ENCODE peak calls at places on chromosomes 3 and 15, in ten cellular contexts. B is mucosa of descending colon, H is IMR-90, F is A549, Q is tibial nerve, E is cardiac fibroblast, Y is HL-60, Z is transverse colon, L is RWPE2, P is stomach. J is an unnamed sample.

GRCh38 chr3:179432021-179432420 is 19.2 kb downstream of the GNB4 start:
- DNase-seq in H (no peak), Z (no peak), P (no peak), L (no peak), B (peak; percentile 14), Q (no peak), F (no peak), Y (peak; percentile 52), E (no peak), J (no peak)

GRCh38 chr3:71998995-71999673 is 214.2 kb upstream of the PROK2 start:
- DNase-seq in H (peak; percentile 89), Y (no peak), Z (no peak), E (peak; percentile 98), L (no peak), F (no peak), Q (no peak), B (no peak), P (no peak), J (no peak)

GRCh38 chr3:79369306-79369705 is 398.5 kb downstream of the ROBO1 start:
- DNase-seq in H (peak; percentile 43), L (no peak), Z (no peak), Q (no peak), B (no peak), E (peak; percentile 50), P (no peak), F (no peak), Y (no peak), J (no peak)

GRCh38 chr3:134327594-134327975 is 46.7 kb downstream of the AMOTL2 start:
- DNase-seq in L (peak; percentile 96), Z (no peak), F (peak; percentile 85), P (no peak), E (peak; percentile 96), H (peak; percentile 83), B (no peak), Y (no peak), Q (no peak), J (no peak)

GRCh38 chr3:36408146-36408545 is 27.8 kb downstream of the STAC start:
- DNase-seq in Q (no peak), H (no peak), F (no peak), Y (no peak), E (peak; percentile 5), B (no peak), P (no peak), L (no peak), Z (no peak), J (no peak)

GRCh38 chr3:136720091-136720490 is 32.1 kb downstream of the STAG1 start:
- DNase-seq in Q (no peak), F (no peak), L (no peak), Z (no peak), P (no peak), H (no peak), Y (no peak), E (no peak), B (no peak), J (no peak)

GRCh38 chr3:195522254-195523023 is 20.7 kb downstream of the PPP1R2 start:
- DNase-seq in Y (no peak), E (peak; percentile 59), Z (no peak), Q (no peak), L (no peak), F (peak; percentile 13), H (peak; percentile 35), P (no peak), B (no peak), J (no peak)

GRCh38 chr3:101828289-101828688 is 21.0 kb upstream of the NFKBIZ start:
- DNase-seq in Q (no peak), P (no peak), L (no peak), E (peak; percentile 33), B (no peak), Z (no peak), F (no peak), H (no peak), Y (no peak), J (no peak)

GRCh38 chr3:179676081-179676480 is 23.2 kb downstream of the USP13 start:
- DNase-seq in F (no peak), Q (no peak), Y (no peak), L (no peak), P (no peak), Z (no peak), H (no peak), B (no peak), E (no peak), J (no peak)

GRCh38 chr3:150371741-150372254 is 36.3 kb upstream of the TSC22D2 start:
- DNase-seq in L (no peak), H (peak; percentile 99), P (peak; percentile 43), B (peak; percentile 76), Z (peak; percentile 44), Q (no peak), F (peak; percentile 97), Y (no peak), E (peak; percentile 100), J (peak; percentile 100)

DNA sequence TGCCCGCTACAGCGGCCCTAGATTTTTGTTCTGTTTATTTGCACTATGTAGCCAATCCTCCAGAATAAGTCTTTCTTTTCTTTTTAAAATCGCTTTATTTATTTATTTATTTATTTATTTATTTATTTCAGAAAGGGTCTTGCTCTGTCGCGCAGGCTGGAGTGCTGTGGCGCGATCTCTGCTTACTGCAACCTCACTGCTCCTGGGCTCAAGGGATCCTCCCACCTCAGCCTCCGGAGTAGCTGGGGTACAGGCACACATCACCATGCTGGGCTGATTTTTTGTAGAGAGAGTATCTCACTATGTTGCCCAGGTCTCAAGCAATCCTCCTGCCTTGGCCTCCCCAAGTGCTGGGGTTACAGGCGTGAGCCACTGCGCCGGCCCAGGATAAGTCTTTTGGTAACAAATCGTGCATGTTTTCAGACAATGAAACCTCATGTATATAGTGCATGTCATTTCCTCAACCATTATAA is 333 bp upstream of the MTFMT start:
- DNase-seq in P (no peak), B (no peak), Z (no peak), L (no peak), E (no peak), F (no peak), Q (no peak), H (no peak), Y (no peak), J (no peak)
- H3K4me3 ChIP-seq in P (peak overlapping the region; percentile 95), B (peak overlapping the region; percentile 82), Z (peak overlapping the region; percentile 94), L (peak overlapping the region; percentile 60), E (no peak overlapping the region), F (peak overlapping the region; percentile 73), Q (peak overlapping the region; percentile 94), H (peak overlapping the region; percentile 81), Y (no peak overlapping the region), J (no peak overlapping the region)

DNA sequence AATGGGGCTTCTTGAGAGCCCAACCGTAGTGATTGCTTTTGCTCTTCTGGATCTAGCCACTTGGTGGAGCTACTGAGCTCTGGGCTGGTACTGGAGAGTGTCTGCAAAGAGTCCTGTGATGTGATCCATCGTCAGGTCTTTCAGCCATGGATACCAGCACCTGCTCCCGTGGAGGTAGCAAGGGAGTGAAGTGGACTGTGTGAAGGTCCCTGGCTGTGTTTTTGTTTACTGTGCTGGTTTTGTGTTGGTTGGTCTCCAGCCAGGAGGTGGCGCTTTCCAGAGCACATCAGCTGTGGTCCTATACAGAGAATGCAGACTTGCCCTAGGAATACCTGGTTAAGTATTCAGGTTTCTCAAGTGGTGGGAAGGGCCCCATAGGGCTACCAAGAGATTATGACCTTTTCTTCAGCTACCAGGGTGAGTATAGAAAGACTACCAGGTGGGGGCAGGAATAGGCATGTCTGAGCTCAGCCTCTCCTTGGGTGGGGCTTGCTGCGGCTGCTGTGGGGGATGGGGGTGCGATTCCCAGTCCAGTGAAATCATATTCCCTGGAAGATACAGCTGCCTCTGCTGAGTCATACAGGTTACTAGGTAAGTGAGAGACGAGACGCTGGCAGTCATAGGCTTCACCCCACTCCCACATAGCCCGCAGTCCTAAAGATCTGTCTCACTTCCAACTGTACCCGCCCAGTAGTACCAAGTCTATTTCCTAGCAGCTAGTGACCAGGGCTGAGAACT is 733.7 kb downstream of the ZNF385D start:
- DNase-seq in H (no peak), B (no peak), L (peak; percentile 89), Q (no peak), F (peak; percentile 17), E (peak; percentile 1), P (no peak), Y (no peak), Z (no peak), J (no peak)
- TF ChIP-seq CTCF in H (no peak), B (no peak), L (peak; percentile 56), Q (no peak), F (no peak), E (peak; percentile 10), P (no peak), Y (no peak), Z (no peak), J (peak; percentile 36)

DNA sequence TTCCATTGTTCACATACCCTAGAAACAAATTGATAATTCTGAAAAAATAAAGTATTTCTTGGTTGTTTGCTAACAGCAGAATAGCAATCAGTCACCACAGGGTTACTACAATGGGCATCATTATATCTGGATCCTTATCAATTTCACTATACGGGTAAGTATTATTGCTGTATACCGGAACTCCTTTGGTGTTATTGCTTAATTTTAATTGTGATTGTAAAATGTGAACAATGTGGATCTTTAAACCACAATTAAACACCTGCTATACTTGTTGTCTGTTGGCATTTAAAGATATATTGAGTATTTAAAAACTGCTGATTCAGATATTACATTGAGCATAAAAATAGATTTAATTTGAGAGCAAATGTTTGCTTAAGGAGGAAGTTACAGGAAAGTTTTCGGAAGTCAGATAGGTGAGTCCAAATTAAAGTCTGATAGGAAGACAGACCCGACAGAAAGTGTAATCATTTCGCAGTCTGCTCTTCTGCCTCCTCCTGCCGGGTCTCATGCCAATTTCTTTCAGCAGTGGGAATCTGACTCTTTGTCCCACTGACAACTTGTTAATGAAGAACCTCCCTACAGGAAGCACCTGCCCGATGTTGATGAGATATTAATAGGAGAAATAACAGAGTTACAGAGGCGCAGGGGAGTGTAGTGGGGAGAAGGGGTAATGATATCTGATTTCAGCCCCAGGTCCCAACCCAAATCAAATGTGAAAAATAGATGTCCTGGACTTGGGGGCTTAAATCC is 169.8 kb upstream of the TBC1D5 start:
- DNase-seq in H (no peak), F (no peak), Z (no peak), B (no peak), L (no peak), Q (no peak), P (no peak), E (no peak), Y (no peak), J (no peak)
- H3K4me3 ChIP-seq in H (no peak overlapping the region), F (no peak overlapping the region), Z (no peak overlapping the region), B (no peak overlapping the region), L (no peak overlapping the region), Q (no peak overlapping the region), P (no peak overlapping the region), E (no peak overlapping the region), Y (no peak overlapping the region), J (no peak overlapping the region)

GRCh38 chr3:46393011-46393410 is 13.9 kb downstream of the CCR5AS start:
- DNase-seq in E (no peak), Z (no peak), H (no peak), P (no peak), Q (no peak), Y (no peak), F (no peak), L (no peak), B (no peak), J (no peak)

GRCh38 chr3:46397111-46397510 is 9.8 kb downstream of the CCR5AS start:
- DNase-seq in Y (no peak), P (no peak), H (no peak), Z (no peak), B (no peak), Q (no peak), L (no peak), E (no peak), F (no peak), J (no peak)

GRCh38 chr3:46396129-46396528 is 10.7 kb downstream of the CCR5AS start:
- DNase-seq in L (no peak), Y (peak; percentile 81), F (no peak), Z (no peak), E (no peak), Q (no peak), P (no peak), B (no peak), H (no peak), J (no peak)

GRCh38 chr3:46395210-46395661 is 11.6 kb downstream of the CCR5AS start:
- DNase-seq in P (no peak), B (no peak), Y (peak; percentile 73), Q (no peak), Z (no peak), F (no peak), E (peak; percentile 76), H (peak; percentile 33), L (no peak), J (no peak)

GRCh38 chr3:46393554-46394434 is 13.1 kb downstream of the CCR5AS start:
- DNase-seq in Q (no peak), B (no peak), P (no peak), Y (peak; percentile 79), H (peak; percentile 47), L (no peak), Z (no peak), E (peak; percentile 16), F (no peak), J (no peak)
- TF ChIP-seq CTCF in Q (no peak), B (no peak), P (no peak), Y (no peak), H (no peak), L (peak; percentile 13), Z (no peak), E (no peak), F (no peak), J (no peak)